ENCODE peak calls at places on chromosome 17, in six cellular contexts. C is body of pancreas, P is fibroblast of lung, L is AG10803, H is SK-N-DZ, W is nucleus accumbens. V is an unnamed sample.

GRCh38 chr17:60353773-60354172 is 38.2 kb downstream of the USP32 start:
- DNase-seq in P (no peak), H (no peak), L (peak), W (no peak), C (no peak), V (no peak)

GRCh38 chr17:78377858-78378224 is 608 bp upstream of the PGS1 start:
- DNase-seq in P (no peak), C (no peak), W (no peak), H (no peak), L (no peak), V (no peak)

GRCh38 chr17:53633856-53634255 is 188.9 kb upstream of the KIF2B start:
- DNase-seq in P (no peak), W (no peak), H (no peak), L (no peak), C (no peak), V (no peak)

GRCh38 chr17:57864273-57864672 is 14.4 kb upstream of the MRPS23 start:
- DNase-seq in P (no peak), L (no peak), W (no peak), H (no peak), C (no peak), V (no peak)

GRCh38 chr17:64024781-64025731 is 4.6 kb upstream of the ICAM2 start:
- DNase-seq in L (no peak), P (peak), W (no peak), H (no peak), C (peak), V (no peak)

GRCh38 chr17:39867084-39867890 is 715 bp upstream of the ZPBP2 start:
- DNase-seq in L (no peak), P (no peak), W (no peak), C (no peak), H (no peak), V (no peak)

GRCh38 chr17:1108810-1109605 is 70.8 kb downstream of the ABR start:
- DNase-seq in C (peak), L (peak), W (no peak), P (peak), H (no peak), V (no peak)

GRCh38 chr17:77106874-77107358 is 33.9 kb upstream of the SEC14L1 start:
- DNase-seq in L (no peak), P (no peak), H (no peak), C (no peak), W (no peak), V (no peak)

GRCh38 chr17:76504117-76504516 is 2.9 kb upstream of the RHBDF2 start:
- DNase-seq in H (no peak), W (no peak), P (no peak), L (no peak), C (no peak), V (no peak)

GRCh38 chr17:73647767-73648542 is 3.7 kb upstream of the SDK2 start:
- DNase-seq in C (no peak), H (no peak), W (no peak), L (no peak), P (no peak), V (no peak)

GRCh38 chr17:80409626-80410025 is 5.3 kb upstream of the ENDOV start:
- DNase-seq in C (no peak), W (no peak), P (no peak), L (no peak), H (no peak), V (no peak)

GRCh38 chr17:35089846-35090193 is 26.3 kb upstream of the RFFL start:
- DNase-seq in C (no peak), W (no peak), P (peak), L (peak), H (no peak), V (no peak)

GRCh38 chr17:3033248-3033640 is 30.2 kb downstream of the OR1D5 start:
- DNase-seq in P (no peak), W (no peak), C (no peak), H (no peak), L (no peak), V (no peak)

GRCh38 chr17:17156107-17156506 is 50.0 kb downstream of the PLD6 start:
- DNase-seq in C (no peak), H (no peak), P (peak), W (no peak), L (peak), V (no peak)

GRCh38 chr17:4534928-4535666 is 20.1 kb downstream of the MYBBP1A start:
- DNase-seq in W (no peak), C (no peak), P (no peak), H (no peak), L (no peak), V (peak)

V was measured in hippocampal formation.